ENCODE peak calls at places on chromosomes 16 and 17, in four cellular contexts. I, Y, L and T are unnamed samples.

GRCh38 chr16:23676924-23677480 is 1.7 kb upstream of the PLK1 start:
- DNase-seq in I (no peak), Y (no peak), L (no peak), T (no peak)

GRCh38 chr16:78584213-78584860 is 484.9 kb downstream of the WWOX start:
- DNase-seq in I (no peak), Y (peak), L (no peak), T (no peak)

GRCh38 chr16:48537275-48537674 is 72.7 kb downstream of the N4BP1 start:
- DNase-seq in I (no peak), Y (no peak), L (no peak), T (no peak)

GRCh38 chr17:6018788-6019187 is 51.4 kb upstream of the WSCD1 start:
- DNase-seq in I (no peak), Y (no peak), L (no peak), T (no peak)

GRCh38 chr17:71063559-71063958 is 894.2 kb downstream of the KCNJ2 start:
- DNase-seq in I (no peak), Y (no peak), L (no peak), T (no peak)

GRCh38 chr17:14797021-14797420 is 468.1 kb downstream of the PMP22 start:
- DNase-seq in I (no peak), Y (no peak), L (no peak), T (no peak)

GRCh38 chr17:31085563-31085962 is 9.2 kb upstream of the NF1 start:
- DNase-seq in I (no peak), Y (no peak), L (no peak), T (no peak)

GRCh38 chr17:68383443-68384321 is 73.6 kb downstream of the WIPI1 start:
- DNase-seq in I (no peak), Y (no peak), L (no peak), T (no peak)

GRCh38 chr17:57403241-57403640 is 146.9 kb downstream of the MSI2 start:
- DNase-seq in I (no peak), Y (no peak), L (no peak), T (peak)

GRCh38 chr17:72683506-72684404 is 408.7 kb downstream of the SLC39A11 start:
- DNase-seq in I (no peak), Y (peak), L (no peak), T (no peak)

GRCh38 chr16:57446530-57447141 is 549 bp downstream of the CIAPIN1 start:
- DNase-seq in I (peak), Y (no peak), L (no peak), T (no peak)

GRCh38 chr16:12021578-12022265 is 45.2 kb downstream of the SNX29 start:
- DNase-seq in I (no peak), Y (no peak), L (no peak), T (no peak)

GRCh38 chr17:36127882-36128369 is 24.3 kb downstream of the CCL4 start:
- DNase-seq in I (no peak), Y (no peak), L (no peak), T (no peak)

GRCh38 chr17:7281953-7282751 is 634 bp downstream of the SLC2A4 start:
- DNase-seq in I (no peak), Y (peak), L (no peak), T (no peak)

GRCh38 chr17:82793974-82794620 is 42.2 kb downstream of the TBCD start:
- DNase-seq in I (no peak), Y (no peak), L (no peak), T (no peak)

GRCh38 chr16:72848759-72849664 is 198.9 kb downstream of the ZFHX3 start:
- DNase-seq in I (no peak), Y (no peak), L (no peak), T (peak)

GRCh38 chr17:44092051-44092450 is 21.5 kb downstream of the G6PC3 start:
- DNase-seq in I (no peak), Y (no peak), L (no peak), T (no peak)

GRCh38 chr17:80949451-80950421 is 41.9 kb upstream of the CHMP6 start:
- DNase-seq in I (no peak), Y (no peak), L (no peak), T (no peak)

GRCh38 chr17:17182601-17183136 is 23.5 kb downstream of the PLD6 start:
- DNase-seq in I (no peak), Y (no peak), L (no peak), T (no peak)

GRCh38 chr17:14304876-14305636 is 4.2 kb downstream of the HS3ST3B1 start:
- DNase-seq in I (no peak), Y (no peak), L (no peak), T (no peak)

GRCh38 chr16:80460004-80460403 is 80.8 kb upstream of the DYNLRB2 start:
- DNase-seq in I (no peak), Y (no peak), L (no peak), T (no peak)

GRCh38 chr17:4742133-4742532 is 2.4 kb upstream of the CXCL16 start:
- DNase-seq in I (no peak), Y (no peak), L (no peak), T (no peak)

GRCh38 chr16:72241930-72242329 is 70.0 kb upstream of the PMFBP1 start:
- DNase-seq in I (peak), Y (peak), L (no peak), T (peak)

GRCh38 chr16:81705261-81705660 is 73.8 kb upstream of the PLCG2 start:
- DNase-seq in I (no peak), Y (no peak), L (no peak), T (no peak)
- H3K27ac ChIP-seq in I (no peak), Y (no peak), L (no peak), T (no peak)

GRCh38 chr16:2364638-2365210 is 24.2 kb upstream of the ABCA3 start:
- DNase-seq in I (no peak), Y (no peak), L (no peak), T (no peak)

GRCh38 chr16:2357331-2357730 is 16.8 kb upstream of the ABCA3 start:
- DNase-seq in I (no peak), Y (no peak), L (no peak), T (no peak)

GRCh38 chr16:2361129-2361528 is 20.6 kb upstream of the ABCA3 start:
- DNase-seq in I (no peak), Y (no peak), L (no peak), T (no peak)

GRCh38 chr16:2362218-2362617 is 21.7 kb upstream of the ABCA3 start:
- DNase-seq in I (no peak), Y (no peak), L (no peak), T (no peak)

DNA sequence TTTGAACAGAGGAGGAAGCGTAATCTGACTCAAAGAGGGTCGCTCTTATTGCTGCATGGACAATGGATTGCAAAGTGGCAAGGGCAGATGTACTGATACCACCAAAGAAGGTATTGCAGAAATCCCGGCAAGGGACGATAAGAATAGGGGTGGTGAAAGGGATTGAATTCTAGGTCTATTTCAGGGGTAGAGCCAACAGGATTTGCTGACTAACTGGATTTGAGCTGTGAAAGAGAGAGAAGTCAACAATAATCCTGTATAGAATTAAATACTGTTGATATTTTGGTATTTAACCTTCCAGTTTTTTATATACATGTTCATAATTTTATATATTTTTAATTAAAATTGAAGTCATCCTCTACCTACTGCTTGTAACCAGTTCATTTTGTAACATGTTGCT is 19.4 kb upstream of the ABCA3 start:
- DNase-seq in I (no peak), Y (no peak), L (no peak), T (no peak)
- H3K27ac ChIP-seq in I (no peak), Y (no peak), L (no peak), T (no peak)

DNA sequence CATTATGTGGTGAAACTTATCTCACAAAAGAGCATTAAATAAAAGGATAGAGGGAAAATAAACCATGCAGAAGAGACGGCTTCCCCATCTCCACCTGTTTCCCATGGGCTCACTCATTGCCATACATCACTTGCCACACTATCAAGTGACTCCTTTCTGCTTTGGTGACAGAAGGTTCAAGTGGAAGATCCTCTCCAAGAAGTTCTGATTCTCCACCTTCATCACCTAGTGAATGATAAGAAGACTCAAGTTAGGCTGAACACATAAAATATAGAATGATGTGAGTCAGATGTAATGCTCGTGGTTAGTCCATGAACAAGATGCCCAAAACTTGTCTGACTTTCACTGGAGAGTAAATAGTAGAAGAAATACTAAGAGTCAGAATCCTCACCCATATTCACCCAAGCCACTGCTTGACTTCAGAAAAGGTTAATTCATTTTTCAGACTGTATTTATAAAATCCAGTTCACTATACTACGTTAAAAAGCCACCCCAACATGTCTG is 100.1 kb upstream of the TOB1 start:
- DNase-seq in I (no peak), Y (no peak), L (no peak), T (no peak)
- H3K27ac ChIP-seq in I (no peak), Y (no peak), L (no peak), T (no peak)

GRCh38 chr17:74217036-74217725 is 3.8 kb downstream of the TTYH2 start:
- DNase-seq in I (no peak), Y (no peak), L (no peak), T (no peak)
- H3K27ac ChIP-seq in I (no peak), Y (no peak), L (no peak), T (peak)

GRCh38 chr17:63588797-63589196 is 11.9 kb upstream of the TACO1 start:
- DNase-seq in I (no peak), Y (no peak), L (no peak), T (no peak)

GRCh38 chr17:63592797-63593196 is 7.9 kb upstream of the TACO1 start:
- DNase-seq in I (no peak), Y (no peak), L (no peak), T (no peak)

GRCh38 chr17:63587770-63588169 is 12.9 kb upstream of the TACO1 start:
- DNase-seq in I (no peak), Y (no peak), L (no peak), T (no peak)

GRCh38 chr17:63595132-63595531 is 5.6 kb upstream of the TACO1 start:
- DNase-seq in I (no peak), Y (no peak), L (no peak), T (no peak)

GRCh38 chr17:63589646-63590045 is 11.0 kb upstream of the TACO1 start:
- DNase-seq in I (no peak), Y (no peak), L (no peak), T (no peak)
- H3K27ac ChIP-seq in I (no peak), Y (no peak), L (no peak), T (no peak)

GRCh38 chr16:10868562-10869469 is 8.2 kb upstream of the CIITA start:
- DNase-seq in I (peak), Y (no peak), L (no peak), T (peak)

GRCh38 chr16:10868089-10868488 is 8.9 kb upstream of the CIITA start:
- DNase-seq in I (peak), Y (no peak), L (no peak), T (no peak)

GRCh38 chr16:10867199-10867598 is 9.8 kb upstream of the CIITA start:
- DNase-seq in I (no peak), Y (no peak), L (no peak), T (no peak)

GRCh38 chr16:10870137-10870776 is 6.7 kb upstream of the CIITA start:
- DNase-seq in I (no peak), Y (no peak), L (no peak), T (no peak)

GRCh38 chr16:10866196-10866976 is 10.6 kb upstream of the CIITA start:
- DNase-seq in I (no peak), Y (no peak), L (no peak), T (peak)
- H3K27ac ChIP-seq in I (no peak), Y (no peak), L (no peak), T (no peak)